ENCODE peak calls at places on chromosome 11, in ten cellular contexts. O, R, Y, F, C, B, N, E, I and U are unnamed samples.

GRCh38 chr11:59189986-59190385 is 18.1 kb downstream of the DTX4 start:
- DNase-seq in R (no peak), O (no peak), C (peak), E (no peak), Y (no peak), B (no peak), F (no peak), I (no peak), N (no peak), U (no peak)

GRCh38 chr11:31106326-31106725 is 263.2 kb downstream of the DCDC1 start:
- DNase-seq in E (no peak), O (no peak), F (no peak), R (no peak), B (no peak), Y (no peak), N (no peak), C (no peak), I (no peak), U (no peak)

GRCh38 chr11:86912238-86912637 is 43.0 kb downstream of the FZD4 start:
- DNase-seq in E (no peak), F (no peak), R (no peak), N (no peak), C (no peak), Y (no peak), O (no peak), B (no peak), I (no peak), U (no peak)

GRCh38 chr11:132994038-132994502 is 538.2 kb downstream of the OPCML start:
- DNase-seq in O (no peak), B (no peak), E (no peak), R (no peak), I (no peak), F (no peak), N (no peak), C (no peak), Y (no peak), U (no peak)

GRCh38 chr11:69234171-69234570 is 59.8 kb upstream of the MYEOV start:
- DNase-seq in C (no peak), E (no peak), N (no peak), B (no peak), R (no peak), I (no peak), O (no peak), Y (no peak), F (no peak), U (no peak)

GRCh38 chr11:48079602-48080001 is 99.2 kb downstream of the PTPRJ start:
- DNase-seq in F (no peak), O (no peak), N (no peak), E (no peak), R (no peak), I (peak), C (no peak), B (no peak), Y (no peak), U (no peak)

GRCh38 chr11:73356979-73357739 is 19.0 kb upstream of the RELT start:
- DNase-seq in Y (no peak), O (no peak), B (no peak), N (no peak), F (no peak), E (no peak), C (no peak), R (no peak), I (no peak), U (no peak)

GRCh38 chr11:78949976-78950690 is 375.5 kb upstream of the NARS2 start:
- DNase-seq in R (no peak), O (no peak), B (no peak), I (no peak), E (no peak), F (no peak), N (no peak), C (no peak), Y (no peak), U (no peak)

GRCh38 chr11:58616594-58616993 is 5.9 kb upstream of the CNTF start:
- DNase-seq in E (no peak), O (peak), Y (no peak), B (peak), I (no peak), N (peak), F (peak), C (no peak), R (peak), U (peak)

GRCh38 chr11:20597137-20597923 is 2.1 kb upstream of the SLC6A5 start:
- DNase-seq in C (no peak), Y (no peak), E (no peak), F (no peak), N (no peak), O (no peak), R (no peak), B (no peak), I (no peak), U (no peak)

GRCh38 chr11:120137611-120138521 is at the start of gene TRIM29:
- DNase-seq in I (no peak), E (no peak), B (no peak), Y (peak), C (peak), O (no peak), F (no peak), N (no peak), R (no peak), U (no peak)

GRCh38 chr11:78931891-78932290 is 357.2 kb upstream of the NARS2 start:
- DNase-seq in E (no peak), Y (no peak), R (no peak), I (no peak), N (no peak), F (no peak), C (no peak), B (no peak), O (no peak), U (no peak)

GRCh38 chr11:118434553-118435232 is 1.6 kb upstream of the KMT2A start:
- DNase-seq in Y (peak), B (peak), O (peak), N (no peak), E (peak), I (peak), R (no peak), C (no peak), F (peak), U (no peak)

GRCh38 chr11:120626791-120627190 is 115.2 kb downstream of the GRIK4 start:
- DNase-seq in O (no peak), E (no peak), B (no peak), F (no peak), R (no peak), I (no peak), C (no peak), N (no peak), Y (no peak), U (no peak)

GRCh38 chr11:93741882-93742226 is 382 bp downstream of the C11orf54 start:
- DNase-seq in F (peak), B (peak), Y (peak), E (no peak), I (no peak), O (no peak), R (no peak), C (peak), N (peak), U (peak)

GRCh38 chr11:133382217-133382746 is 150.0 kb downstream of the OPCML start:
- DNase-seq in I (no peak), B (no peak), Y (no peak), O (peak), C (no peak), R (no peak), F (no peak), E (no peak), N (no peak), U (no peak)

GRCh38 chr11:47992959-47993820 is 12.8 kb downstream of the PTPRJ start:
- DNase-seq in E (no peak), C (peak), R (no peak), F (peak), I (peak), B (peak), O (peak), Y (no peak), N (peak), U (no peak)

GRCh38 chr11:14323118-14323676 is 35.8 kb downstream of the RRAS2 start:
- DNase-seq in E (no peak), O (no peak), F (no peak), I (no peak), C (no peak), B (no peak), Y (no peak), N (no peak), R (no peak), U (no peak)
- H3K4me3 ChIP-seq in E (no peak), O (no peak), F (no peak), I (no peak), C (no peak), B (no peak), Y (no peak), N (no peak), R (no peak), U (no peak)

DNA sequence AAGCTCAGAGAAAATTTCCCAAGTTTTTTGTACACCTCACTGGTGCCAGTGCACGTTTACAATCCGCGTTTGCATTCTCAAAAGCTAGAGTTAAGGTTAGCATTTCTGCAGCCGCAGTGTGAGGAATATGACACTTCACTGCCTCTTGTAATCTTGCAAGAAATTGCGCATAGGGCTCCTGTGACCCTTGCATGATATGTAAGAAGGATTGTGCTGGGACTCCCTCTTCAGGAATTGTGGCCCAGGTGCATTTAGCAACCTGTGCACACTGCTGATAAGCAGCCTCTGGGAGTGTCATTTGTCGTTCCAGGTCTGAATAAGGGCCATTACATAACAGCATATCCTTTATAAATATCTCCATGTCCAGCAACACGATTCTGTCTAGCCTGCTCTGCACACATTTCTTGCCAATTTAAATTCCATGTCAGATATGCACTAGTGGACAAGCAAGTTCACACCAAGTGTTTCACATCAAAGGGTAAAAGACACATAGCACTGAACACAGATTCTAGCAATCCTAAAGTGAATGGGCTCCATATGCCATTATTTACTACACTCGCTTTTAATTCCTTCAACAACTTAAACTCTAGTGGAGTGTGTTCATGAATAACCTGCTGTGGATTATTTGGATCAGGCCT is 69.2 kb upstream of the INCENP start:
- DNase-seq in F (peak), E (no peak), B (peak), R (no peak), Y (no peak), O (peak), N (peak), I (peak), C (peak), U (peak)
- TF ChIP-seq CTCF in F (peak), E (peak), B (peak), R (peak), Y (peak), O (peak), N (peak), I (peak), C (peak), U (peak)

DNA sequence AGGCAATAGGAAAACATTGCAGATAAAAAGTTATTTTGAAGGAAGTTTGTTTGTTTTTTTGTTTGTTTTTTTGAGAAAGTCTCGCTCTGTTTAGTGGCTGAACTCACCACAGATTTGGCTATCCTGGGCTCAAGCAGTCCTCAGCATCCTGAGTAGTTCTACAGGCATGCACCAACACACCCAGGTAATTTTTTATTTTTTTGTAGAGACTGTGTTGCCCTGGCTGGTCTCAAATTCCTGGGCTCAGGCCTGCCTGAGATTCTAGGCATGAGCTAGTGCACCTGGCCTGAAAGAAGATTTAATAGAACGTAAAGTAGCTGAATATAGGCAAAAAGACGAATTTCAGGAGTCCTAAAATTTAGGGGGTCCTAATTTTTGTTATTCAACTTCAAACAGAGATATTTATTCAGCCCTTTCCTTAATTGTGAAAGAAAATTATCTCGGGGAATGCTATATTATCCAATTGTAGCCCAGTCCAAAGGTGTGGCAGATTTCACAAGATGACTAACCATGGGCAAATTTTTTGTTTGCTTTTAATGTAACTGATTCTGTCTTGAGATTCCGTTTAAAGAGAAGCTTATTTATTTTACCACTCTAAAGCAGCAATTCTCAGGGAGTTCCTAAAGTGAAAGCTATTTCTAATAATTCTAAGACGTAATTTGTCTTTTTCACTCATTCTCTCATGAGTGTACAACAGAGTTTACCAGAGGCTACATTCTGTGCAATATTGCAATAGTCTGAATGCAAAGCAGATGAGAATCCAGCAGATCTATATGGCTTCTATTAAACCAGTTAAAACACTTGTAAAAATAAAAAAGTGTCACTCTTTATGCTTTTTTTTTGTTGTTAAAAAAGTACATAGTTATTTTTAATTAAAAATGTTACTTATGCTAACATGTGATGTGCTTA is 879 bp downstream of the IL18 start:
- DNase-seq in C (peak), O (peak), Y (no peak), F (no peak), N (no peak), E (no peak), R (no peak), B (peak), I (no peak), U (no peak)
- H3K4me3 ChIP-seq in C (peak), O (no peak), Y (no peak), F (no peak), N (no peak), E (no peak), R (no peak), B (no peak), I (no peak), U (no peak)

GRCh38 chr11:299951-300735 is 817 bp upstream of the IFITM5 start:
- DNase-seq in I (no peak), O (no peak), E (peak), B (peak), F (no peak), C (no peak), N (no peak), R (no peak), Y (peak), U (no peak)
- TF ChIP-seq CTCF in I (peak), O (no peak), E (no peak), B (peak), F (peak), C (no peak), N (peak), R (peak), Y (no peak), U (peak)

GRCh38 chr11:5696210-5696609 is 6.6 kb downstream of the TRIM22 start:
- DNase-seq in F (no peak), C (no peak), I (no peak), Y (no peak), B (peak), R (no peak), O (no peak), N (peak), E (no peak), U (no peak)
- H3K4me3 ChIP-seq in F (no peak), C (no peak), I (no peak), Y (no peak), B (no peak), R (no peak), O (no peak), N (no peak), E (no peak), U (no peak)

DNA sequence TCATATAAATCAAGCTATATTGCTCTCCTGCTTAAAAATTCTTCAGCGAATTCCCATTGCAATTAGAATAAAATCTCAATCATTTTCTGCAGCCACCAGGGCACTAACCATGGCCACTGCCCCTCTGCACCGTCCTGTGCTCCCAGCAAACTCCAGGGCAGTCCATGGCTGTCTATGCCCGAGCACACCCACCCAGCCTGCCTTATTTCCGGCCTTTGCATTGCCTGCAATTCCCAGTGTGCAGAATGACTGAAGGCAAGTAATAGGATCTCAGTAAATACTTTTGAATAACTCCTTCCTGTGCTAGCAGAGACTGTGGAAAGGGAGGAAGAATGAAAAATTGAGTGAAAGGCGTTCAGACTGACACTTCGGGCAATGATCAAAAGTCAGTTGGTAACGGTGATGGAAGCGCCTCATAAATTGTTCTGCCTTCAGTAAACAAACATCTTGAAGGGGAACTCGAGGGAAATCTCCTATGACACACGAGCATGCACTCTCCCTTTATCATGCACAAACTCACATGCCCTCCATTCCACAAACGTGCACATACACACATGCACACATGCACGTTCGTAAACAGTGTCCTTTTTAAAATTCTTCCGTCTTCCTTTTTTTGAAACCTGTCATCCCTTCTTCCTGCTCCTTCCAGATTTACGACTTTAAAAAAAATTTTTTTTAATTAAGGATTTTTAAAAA is 78.0 kb upstream of the TMEM45B start:
- DNase-seq in B (no peak), O (no peak), E (no peak), I (no peak), R (no peak), Y (no peak), N (no peak), F (no peak), C (peak), U (no peak)
- TF ChIP-seq CTCF in B (no peak), O (no peak), E (no peak), I (no peak), R (no peak), Y (no peak), N (no peak), F (no peak), C (no peak), U (no peak)

GRCh38 chr11:1078191-1078601 is 3.5 kb downstream of the MUC2 start:
- DNase-seq in F (no peak), C (no peak), O (no peak), E (no peak), I (no peak), N (no peak), B (no peak), Y (no peak), R (no peak), U (no peak)
- H3K4me3 ChIP-seq in F (no peak), C (no peak), O (no peak), E (no peak), I (no peak), N (no peak), B (no peak), Y (no peak), R (no peak), U (no peak)

GRCh38 chr11:103659138-103659734 is 377.2 kb upstream of the DDI1 start:
- DNase-seq in E (no peak), B (peak), F (no peak), C (no peak), R (no peak), O (no peak), N (peak), Y (no peak), I (no peak), U (no peak)

GRCh38 chr11:103662880-103663279 is 373.6 kb upstream of the DDI1 start:
- DNase-seq in C (no peak), B (no peak), N (no peak), F (no peak), Y (no peak), O (no peak), R (no peak), E (no peak), I (peak), U (no peak)

GRCh38 chr11:103661185-103661584 is 375.3 kb upstream of the DDI1 start:
- DNase-seq in E (no peak), N (no peak), I (no peak), O (no peak), C (no peak), Y (no peak), B (no peak), R (no peak), F (no peak), U (no peak)

GRCh38 chr11:103661991-103662390 is 374.4 kb upstream of the DDI1 start:
- DNase-seq in I (no peak), N (no peak), E (no peak), R (no peak), Y (no peak), F (no peak), B (no peak), C (no peak), O (no peak), U (no peak)

DNA sequence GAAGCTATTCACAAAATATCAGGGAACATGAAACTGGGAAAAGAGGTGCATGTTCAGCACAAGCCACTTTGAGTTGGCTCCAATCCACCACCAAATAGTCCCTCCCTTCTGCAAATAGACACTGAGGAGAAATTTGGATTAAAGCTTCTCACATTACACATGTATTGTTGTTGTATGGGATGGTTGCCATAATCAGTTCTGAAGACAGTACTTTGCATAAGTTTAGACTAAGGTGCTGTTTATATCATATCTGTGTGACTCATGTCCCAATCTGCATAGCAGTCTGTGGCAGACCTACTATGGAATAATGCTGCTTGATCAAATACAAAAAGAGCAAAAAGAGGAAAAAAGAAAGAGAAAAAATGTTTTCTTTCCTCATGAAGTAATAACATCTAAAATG is 376.7 kb upstream of the DDI1 start:
- DNase-seq in N (no peak), C (no peak), I (no peak), O (no peak), F (no peak), R (no peak), E (no peak), B (no peak), Y (no peak), U (no peak)
- TF ChIP-seq CTCF in N (no peak), C (no peak), I (no peak), O (no peak), F (no peak), R (no peak), E (no peak), B (no peak), Y (no peak), U (no peak)

DNA sequence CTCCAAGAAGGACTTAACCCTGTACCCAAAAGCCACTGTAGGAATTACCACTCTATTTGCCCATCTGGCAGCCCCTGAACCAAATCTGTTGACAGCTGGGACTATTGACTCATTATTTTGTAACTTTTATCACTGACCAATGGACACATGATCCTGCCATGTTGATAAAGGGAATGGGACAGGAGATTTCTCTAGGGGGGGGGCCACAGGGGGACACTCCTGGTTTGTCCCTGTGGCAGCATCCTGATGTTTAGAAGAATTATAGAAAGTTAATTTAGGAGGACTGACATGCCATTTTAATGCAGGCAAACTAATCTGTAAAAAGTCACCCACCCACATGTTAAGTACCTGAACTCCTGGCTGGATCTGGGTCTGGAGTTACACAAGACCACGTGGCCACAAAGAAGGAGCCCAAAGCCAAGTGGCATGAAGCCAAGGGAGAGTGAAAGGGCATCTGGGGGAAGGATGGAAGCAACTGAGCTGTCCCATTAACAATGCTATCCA is 558.1 kb downstream of the ETS1 start:
- DNase-seq in R (no peak), N (peak), E (no peak), I (no peak), Y (peak), F (peak), B (peak), C (no peak), O (no peak), U (no peak)
- H3K4me3 ChIP-seq in R (no peak), N (no peak), E (no peak), I (no peak), Y (no peak), F (no peak), B (no peak), C (no peak), O (no peak), U (no peak)